ENCODE peak calls at places on chromosomes 12 and 14, in ten cellular contexts. Q is DND-41, B is tibial nerve, W is fibroblast of mammary gland, F is neural progenitor cell, J is cardiac fibroblast, K is HFF-Myc, G is IMR-90, V is HCT116, U is right lobe of liver. T is an unnamed sample.
A peak's percentile ranks its signal among the peaks of the same experiment; 100 is the strongest.

GRCh38 chr12:25394025-25394424 is 143.3 kb upstream of the KRAS start:
- DNase-seq in Q (no peak), B (no peak), W (no peak), F (no peak), J (no peak), K (no peak), G (no peak), V (no peak), U (no peak), T (no peak)

GRCh38 chr14:35332517-35333346 is 40.5 kb downstream of the PSMA6 start:
- DNase-seq in Q (peak; percentile 42), B (no peak), W (peak; percentile 17), F (no peak), J (peak; percentile 51), K (no peak), G (no peak), V (no peak), U (no peak), T (no peak)

GRCh38 chr12:124861492-124861891 is 2.2 kb downstream of the SCARB1 start:
- DNase-seq in Q (no peak), B (peak; percentile 83), W (peak; percentile 64), F (no peak), J (peak; percentile 79), K (peak; percentile 39), G (no peak), V (peak; percentile 53), U (peak; percentile 60), T (peak; percentile 92)

GRCh38 chr12:109592195-109592904 is 18.8 kb downstream of the MVK start:
- DNase-seq in Q (no peak), B (no peak), W (no peak), F (no peak), J (no peak), K (no peak), G (no peak), V (no peak), U (peak; percentile 55), T (no peak)

GRCh38 chr12:124191024-124191359 is 103.9 kb upstream of the RFLNA start:
- DNase-seq in Q (peak; percentile 42), B (no peak), W (peak; percentile 18), F (peak; percentile 23), J (peak; percentile 13), K (no peak), G (no peak), V (peak; percentile 26), U (no peak), T (no peak)

GRCh38 chr12:20629414-20630156 is 65.5 kb upstream of the SLCO1C1 start:
- DNase-seq in Q (no peak), B (no peak), W (peak; percentile 42), F (no peak), J (peak; percentile 72), K (no peak), G (peak; percentile 21), V (no peak), U (peak; percentile 67), T (no peak)

GRCh38 chr12:26939192-26939832 is 1.0 kb downstream of the FGFR1OP2 start:
- DNase-seq in Q (no peak), B (no peak), W (peak; percentile 49), F (no peak), J (no peak), K (no peak), G (peak; percentile 31), V (no peak), U (no peak), T (no peak)

GRCh38 chr12:10453144-10453543 is at the start of gene KLRC1:
- DNase-seq in Q (no peak), B (no peak), W (peak; percentile 4), F (no peak), J (no peak), K (no peak), G (no peak), V (no peak), U (no peak), T (no peak)

GRCh38 chr12:102806592-102806991 is 110.5 kb downstream of the PAH start:
- DNase-seq in Q (no peak), B (no peak), W (no peak), F (peak; percentile 7), J (no peak), K (no peak), G (no peak), V (no peak), U (no peak), T (no peak)

GRCh38 chr14:60356921-60357550 is 108.0 kb downstream of the PPM1A start:
- DNase-seq in Q (no peak), B (no peak), W (no peak), F (peak; percentile 93), J (no peak), K (no peak), G (no peak), V (no peak), U (no peak), T (no peak)

GRCh38 chr12:3493225-3494049 is 2.4 kb downstream of the PRMT8 start:
- DNase-seq in Q (peak; percentile 68), B (no peak), W (no peak), F (peak; percentile 78), J (no peak), K (no peak), G (no peak), V (no peak), U (no peak), T (no peak)

GRCh38 chr12:67042697-67043131 is 226.4 kb upstream of the CAND1 start:
- DNase-seq in Q (no peak), B (no peak), W (peak; percentile 41), F (peak; percentile 41), J (peak; percentile 3), K (no peak), G (peak; percentile 1), V (no peak), U (no peak), T (no peak)

GRCh38 chr12:75438052-75438754 is 42.4 kb upstream of the GLIPR1 start:
- DNase-seq in Q (peak; percentile 87), B (no peak), W (no peak), F (no peak), J (no peak), K (no peak), G (no peak), V (no peak), U (no peak), T (no peak)

GRCh38 chr12:121839993-121840761 is 18.5 kb downstream of the HPD start:
- DNase-seq in Q (no peak), B (no peak), W (no peak), F (no peak), J (no peak), K (no peak), G (no peak), V (no peak), U (no peak), T (no peak)

GRCh38 chr14:75295061-75295461 is 16.4 kb downstream of the FOS start:
- DNase-seq in Q (no peak), B (peak; percentile 67), W (peak; percentile 83), F (peak; percentile 74), J (peak; percentile 92), K (no peak), G (peak; percentile 78), V (no peak), U (peak; percentile 66), T (peak; percentile 78)

GRCh38 chr12:115323223-115323905 is 639.4 kb upstream of the TBX3 start:
- DNase-seq in Q (no peak), B (no peak), W (peak; percentile 92), F (no peak), J (no peak), K (peak; percentile 81), G (peak; percentile 86), V (no peak), U (no peak), T (no peak)

GRCh38 chr12:131833288-131833895 is 5.2 kb downstream of the MMP17 start:
- DNase-seq in Q (no peak), B (no peak), W (no peak), F (no peak), J (no peak), K (no peak), G (no peak), V (no peak), U (no peak), T (no peak)

GRCh38 chr12:131831021-131831571 is 2.9 kb downstream of the MMP17 start:
- DNase-seq in Q (peak; percentile 30), B (no peak), W (peak; percentile 13), F (no peak), J (peak; percentile 14), K (no peak), G (no peak), V (no peak), U (peak; percentile 21), T (peak; percentile 87)

GRCh38 chr12:131830335-131831020 is 2.3 kb downstream of the MMP17 start:
- DNase-seq in Q (no peak), B (peak; percentile 69), W (peak; percentile 78), F (peak; percentile 88), J (peak; percentile 91), K (no peak), G (peak; percentile 77), V (peak; percentile 23), U (peak; percentile 72), T (peak; percentile 56)

GRCh38 chr12:131832393-131833231 is 4.4 kb downstream of the MMP17 start:
- DNase-seq in Q (no peak), B (no peak), W (peak; percentile 72), F (no peak), J (peak; percentile 68), K (no peak), G (peak; percentile 30), V (no peak), U (no peak), T (no peak)

GRCh38 chr12:131831635-131832041 is 3.4 kb downstream of the MMP17 start:
- DNase-seq in Q (no peak), B (no peak), W (peak; percentile 86), F (no peak), J (peak; percentile 92), K (peak; percentile 75), G (peak; percentile 53), V (no peak), U (no peak), T (peak; percentile 85)
- H3K4me3 ChIP-seq in Q (no peak overlapping the region), B (peak overlapping the region; percentile 38), W (peak overlapping the region; percentile 62), F (no peak overlapping the region), J (peak overlapping the region; percentile 69), K (peak overlapping the region; percentile 77), G (peak overlapping the region; percentile 38), V (no peak overlapping the region), U (no peak overlapping the region), T (no peak overlapping the region)

GRCh38 chr12:105705235-105705634 is 374.7 kb downstream of the C12orf75 start:
- DNase-seq in Q (no peak), B (no peak), W (no peak), F (no peak), J (no peak), K (no peak), G (no peak), V (no peak), U (no peak), T (no peak)
- TF ChIP-seq CTCF in Q (no peak), B (no peak), W (no peak), F (no peak), J (no peak), K (no peak), G (no peak), V (no peak), U (no peak), T (no peak)

GRCh38 chr12:41521872-41522379 is 333.8 kb downstream of the PDZRN4 start:
- DNase-seq in Q (no peak), B (no peak), W (peak; percentile 85), F (no peak), J (peak; percentile 87), K (peak; percentile 88), G (peak; percentile 87), V (no peak), U (no peak), T (no peak)
- H3K4me3 ChIP-seq in Q (no peak overlapping the region), B (no peak overlapping the region), W (no peak overlapping the region), F (no peak overlapping the region), J (peak overlapping the region; percentile 24), K (no peak overlapping the region), G (no peak overlapping the region), V (no peak overlapping the region), U (peak overlapping the region; percentile 1), T (no peak overlapping the region)

GRCh38 chr14:73759714-73760597 is 45.8 kb upstream of the PNMA1 start:
- DNase-seq in Q (peak; percentile 94), B (peak; percentile 94), W (peak; percentile 98), F (peak; percentile 97), J (peak; percentile 99), K (peak; percentile 89), G (peak; percentile 99), V (peak; percentile 88), U (peak; percentile 99), T (peak; percentile 99)
- TF ChIP-seq CTCF in Q (peak; percentile 17), B (peak; percentile 9), W (no peak), F (no peak), J (no peak), K (no peak), G (no peak), V (no peak), U (no peak), T (no peak)